ENCODE peak calls at places on chromosome 3, in ten cellular contexts. A is Peyer's patch, M is astrocyte, G is cardiac fibroblast, I is GM20000, T is GM10248, X is neural crest cell, Q is fibroblast of mammary gland, O is B cell, J is progenitor cell of endocrine pancreas. R is an unnamed sample.
A peak's percentile ranks its signal among the peaks of the same experiment; 100 is the strongest.

GRCh38 chr3:61562810-61563613 is 1.6 kb downstream of the PTPRG start:
- DNase-seq in O (peak; percentile 30), M (no peak), J (peak; percentile 23), G (peak; percentile 55), A (no peak), I (peak; percentile 36), T (no peak), Q (no peak), X (peak; percentile 17), R (no peak)

GRCh38 chr3:126287171-126287535 is 70.1 kb downstream of the KLF15 start:
- DNase-seq in Q (no peak), I (no peak), T (no peak), A (no peak), O (no peak), J (no peak), G (no peak), M (no peak), X (no peak), R (no peak)

GRCh38 chr3:15038306-15038705 is 26.8 kb downstream of the MRPS25 start:
- DNase-seq in Q (no peak), J (no peak), I (no peak), O (no peak), G (no peak), X (no peak), M (no peak), T (no peak), A (no peak), R (no peak)

GRCh38 chr3:66033241-66034138 is 5.2 kb downstream of the MAGI1 start:
- DNase-seq in T (peak; percentile 42), Q (no peak), O (no peak), A (no peak), J (no peak), X (no peak), G (no peak), M (no peak), I (peak; percentile 32), R (no peak)

GRCh38 chr3:46399557-46399956 is 7.3 kb downstream of the CCR5AS start:
- DNase-seq in Q (no peak), J (no peak), X (no peak), M (peak; percentile 12), G (no peak), T (no peak), I (no peak), O (no peak), A (no peak), R (no peak)

GRCh38 chr3:11542551-11542950 is 101.2 kb downstream of the VGLL4 start:
- DNase-seq in Q (no peak), A (no peak), M (no peak), I (no peak), X (no peak), J (no peak), T (no peak), G (no peak), O (no peak), R (no peak)

GRCh38 chr3:169400874-169401273 is 262.6 kb downstream of the MECOM start:
- DNase-seq in G (no peak), M (no peak), O (no peak), J (no peak), X (no peak), I (no peak), Q (no peak), T (no peak), A (no peak), R (no peak)

GRCh38 chr3:54891540-54891897 is 36.3 kb downstream of the LRTM1 start:
- DNase-seq in Q (peak; percentile 97), J (no peak), X (peak; percentile 14), O (no peak), M (peak; percentile 95), G (peak; percentile 95), T (no peak), I (no peak), A (peak; percentile 21), R (peak; percentile 98)

GRCh38 chr3:74124716-74125115 is 489.7 kb downstream of the CNTN3 start:
- DNase-seq in M (no peak), G (no peak), I (no peak), T (no peak), X (no peak), A (no peak), O (no peak), J (no peak), Q (no peak), R (no peak)

GRCh38 chr3:36893137-36893557 is 51.7 kb downstream of the TRANK1 start:
- DNase-seq in X (no peak), M (peak; percentile 82), A (peak; percentile 50), J (no peak), I (peak; percentile 26), T (peak; percentile 45), O (peak; percentile 30), Q (peak; percentile 58), G (peak; percentile 88), R (peak; percentile 17)

GRCh38 chr3:13407475-13407874 is 12.6 kb downstream of the NUP210 start:
- DNase-seq in I (no peak), T (no peak), O (no peak), Q (no peak), G (no peak), M (no peak), J (no peak), X (no peak), A (no peak), R (no peak)

GRCh38 chr3:179651687-179652466 is 963 bp upstream of the USP13 start:
- DNase-seq in Q (no peak), M (no peak), X (no peak), I (no peak), G (no peak), A (no peak), J (no peak), O (peak; percentile 22), T (no peak), R (no peak)

GRCh38 chr3:126081618-126082333 is 2.1 kb downstream of the SLC41A3 start:
- DNase-seq in X (no peak), I (no peak), Q (peak; percentile 69), J (no peak), T (no peak), G (peak; percentile 38), O (no peak), A (no peak), M (peak; percentile 57), R (peak; percentile 68)

GRCh38 chr3:37702478-37703154 is 159.1 kb upstream of the CTDSPL start:
- DNase-seq in A (no peak), I (no peak), G (no peak), Q (no peak), O (no peak), M (no peak), J (no peak), T (no peak), X (no peak), R (no peak)

GRCh38 chr3:12553921-12554391 is 2.9 kb upstream of the MKRN2 start:
- DNase-seq in G (peak; percentile 26), T (no peak), J (no peak), Q (no peak), X (no peak), O (no peak), I (no peak), M (peak; percentile 18), A (no peak), R (peak; percentile 31)

DNA sequence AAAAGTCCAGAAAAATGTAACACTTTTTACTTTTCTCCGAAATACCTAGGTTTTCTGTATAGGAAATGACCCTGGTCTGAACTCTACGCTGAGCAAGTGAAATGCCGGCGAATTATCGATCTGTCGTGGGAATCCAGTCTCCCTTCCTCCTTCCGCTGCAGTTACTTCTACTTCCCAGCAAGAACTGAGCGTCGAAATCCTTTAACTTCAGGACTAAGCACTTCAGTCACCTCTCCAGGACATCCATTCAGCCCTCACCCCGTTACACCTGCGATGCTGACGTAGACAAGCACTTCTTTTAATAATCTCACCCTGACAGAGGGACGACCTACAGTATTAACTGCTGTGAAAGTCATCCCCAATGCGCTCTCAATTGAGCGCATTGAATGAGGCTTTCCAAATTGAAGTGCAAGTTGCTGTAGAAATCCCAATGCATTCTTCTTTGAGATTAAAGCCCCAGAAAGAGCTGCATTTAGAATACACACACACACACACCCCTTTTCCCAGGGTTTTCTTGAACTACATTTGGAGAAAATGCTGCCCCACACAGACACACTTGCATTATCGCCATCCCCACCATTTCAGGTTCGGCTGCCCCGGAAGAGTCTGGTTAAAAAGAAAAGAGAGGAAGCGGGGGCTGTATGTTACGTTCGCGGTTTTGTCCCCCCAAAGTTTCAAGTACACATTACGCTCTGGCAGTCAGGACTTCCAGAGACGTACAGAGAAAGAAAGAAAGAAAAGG is 1.2 kb downstream of the TOP2B start:
- DNase-seq in X (no peak), A (peak; percentile 24), J (no peak), I (no peak), O (peak; percentile 42), Q (peak; percentile 25), G (no peak), T (peak; percentile 50), M (peak; percentile 12), R (peak; percentile 19)
- TF ChIP-seq CTCF in X (no peak), A (no peak), J (no peak), I (no peak), O (no peak), Q (no peak), G (no peak), T (no peak), M (no peak), R (no peak)

DNA sequence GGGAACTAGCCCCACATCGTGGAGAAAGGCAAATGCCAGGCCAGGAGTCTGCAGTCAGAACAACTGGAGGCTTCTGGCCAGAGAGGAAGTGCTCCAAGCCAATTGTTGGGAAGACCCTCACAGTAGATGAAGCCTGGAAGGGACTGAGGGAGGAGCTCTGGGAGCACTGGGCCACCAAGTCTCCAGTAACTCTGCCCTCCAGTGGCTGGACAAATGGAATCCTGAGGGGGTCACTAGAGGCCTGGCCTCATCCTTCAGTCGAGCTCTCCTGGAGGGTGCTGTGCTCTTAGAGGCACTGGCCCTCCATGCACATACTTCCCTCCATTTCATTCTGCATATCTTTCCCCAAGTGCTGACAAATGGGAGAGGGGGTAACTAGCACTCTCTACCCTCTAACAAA is 103.0 kb downstream of the MYLK start:
- DNase-seq in O (no peak), G (no peak), A (no peak), M (no peak), J (no peak), X (no peak), T (no peak), Q (no peak), I (no peak), R (no peak)
- TF ChIP-seq CTCF in O (no peak), G (no peak), A (no peak), M (no peak), J (no peak), X (no peak), T (no peak), Q (no peak), I (no peak), R (peak; percentile 44)

DNA sequence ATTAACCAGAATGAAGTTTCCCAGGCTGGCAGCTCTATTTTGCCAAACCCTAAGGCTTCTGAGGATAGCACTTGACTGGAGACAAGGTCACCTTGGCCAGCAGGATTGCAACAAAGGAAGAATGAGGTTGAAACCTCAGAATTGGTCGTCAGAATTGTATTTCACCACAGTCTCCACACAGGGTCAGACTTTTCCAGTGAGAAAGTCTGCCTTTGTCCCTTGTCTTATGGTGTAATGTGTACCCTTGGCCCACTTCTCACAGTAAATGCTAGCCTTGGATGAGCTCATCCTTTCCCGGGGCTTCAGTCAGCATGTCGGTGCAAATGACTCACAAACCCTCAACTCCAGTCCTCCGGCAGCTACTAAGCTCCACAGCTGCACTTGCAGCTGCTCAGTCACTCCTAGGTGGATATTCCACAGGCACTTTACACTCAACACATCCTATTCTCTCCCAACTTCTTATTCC is 19.7 kb downstream of the SSR3 start:
- DNase-seq in J (no peak), I (no peak), M (peak; percentile 99), A (no peak), Q (peak; percentile 100), X (peak; percentile 12), G (peak; percentile 98), O (no peak), T (no peak), R (peak; percentile 96)
- TF ChIP-seq CTCF in J (peak; percentile 21), I (no peak), M (no peak), A (peak; percentile 5), Q (peak; percentile 46), X (peak; percentile 41), G (peak; percentile 21), O (no peak), T (peak; percentile 8), R (peak; percentile 68)

GRCh38 chr3:29137601-29138000 is 143.3 kb upstream of the RBMS3 start:
- DNase-seq in O (no peak), M (no peak), J (no peak), X (no peak), G (no peak), Q (no peak), I (no peak), A (no peak), T (no peak), R (no peak)
- TF ChIP-seq CTCF in O (no peak), M (no peak), J (no peak), X (no peak), G (no peak), Q (no peak), I (no peak), A (no peak), T (no peak), R (no peak)